ENCODE peak calls at places on chromosomes 5 and 9, in six cellular contexts. Q is SJCRH30, Z is endodermal cell, G is lower lobe of right lung, D is MM.1S, Y is A673. T is an unnamed sample.

GRCh38 chr5:124652892-124653441 is 93.5 kb downstream of the ZNF608 start:
- DNase-seq in Q (no peak), Z (no peak), G (no peak), D (no peak), Y (no peak), T (no peak)

GRCh38 chr5:135386886-135387628 is 12.0 kb downstream of the MACROH2A1 start:
- DNase-seq in Q (peak; percentile 39), Z (no peak), G (peak; percentile 61), D (no peak), Y (peak; percentile 59), T (no peak)

GRCh38 chr9:87592554-87593394 is 95.1 kb downstream of the DAPK1 start:
- DNase-seq in Q (peak; percentile 62), Z (no peak), G (peak; percentile 65), D (no peak), Y (no peak), T (peak; percentile 75)

GRCh38 chr5:143056792-143057579 is 286.8 kb downstream of the ARHGAP26 start:
- DNase-seq in Q (no peak), Z (no peak), G (no peak), D (no peak), Y (no peak), T (no peak)

GRCh38 chr5:168472329-168472728 is 13.9 kb upstream of the RARS1 start:
- DNase-seq in Q (peak; percentile 88), Z (no peak), G (no peak), D (no peak), Y (peak; percentile 45), T (no peak)

GRCh38 chr5:75510417-75510835 is 1.0 kb downstream of the CERT1 start:
- DNase-seq in Q (no peak), Z (no peak), G (no peak), D (no peak), Y (no peak), T (no peak)

GRCh38 chr9:107467416-107467815 is 22.2 kb downstream of the KLF4 start:
- DNase-seq in Q (no peak), Z (no peak), G (no peak), D (no peak), Y (no peak), T (no peak)

GRCh38 chr5:163893301-163893700 is 387.9 kb downstream of the MAT2B start:
- DNase-seq in Q (no peak), Z (no peak), G (no peak), D (no peak), Y (no peak), T (no peak)

GRCh38 chr5:1064383-1065142 is 47.3 kb downstream of the SLC12A7 start:
- DNase-seq in Q (no peak), Z (no peak), G (no peak), D (no peak), Y (no peak), T (no peak)

GRCh38 chr5:16596541-16596940 is 20.3 kb downstream of the RETREG1 start:
- DNase-seq in Q (no peak), Z (no peak), G (no peak), D (no peak), Y (no peak), T (no peak)

DNA sequence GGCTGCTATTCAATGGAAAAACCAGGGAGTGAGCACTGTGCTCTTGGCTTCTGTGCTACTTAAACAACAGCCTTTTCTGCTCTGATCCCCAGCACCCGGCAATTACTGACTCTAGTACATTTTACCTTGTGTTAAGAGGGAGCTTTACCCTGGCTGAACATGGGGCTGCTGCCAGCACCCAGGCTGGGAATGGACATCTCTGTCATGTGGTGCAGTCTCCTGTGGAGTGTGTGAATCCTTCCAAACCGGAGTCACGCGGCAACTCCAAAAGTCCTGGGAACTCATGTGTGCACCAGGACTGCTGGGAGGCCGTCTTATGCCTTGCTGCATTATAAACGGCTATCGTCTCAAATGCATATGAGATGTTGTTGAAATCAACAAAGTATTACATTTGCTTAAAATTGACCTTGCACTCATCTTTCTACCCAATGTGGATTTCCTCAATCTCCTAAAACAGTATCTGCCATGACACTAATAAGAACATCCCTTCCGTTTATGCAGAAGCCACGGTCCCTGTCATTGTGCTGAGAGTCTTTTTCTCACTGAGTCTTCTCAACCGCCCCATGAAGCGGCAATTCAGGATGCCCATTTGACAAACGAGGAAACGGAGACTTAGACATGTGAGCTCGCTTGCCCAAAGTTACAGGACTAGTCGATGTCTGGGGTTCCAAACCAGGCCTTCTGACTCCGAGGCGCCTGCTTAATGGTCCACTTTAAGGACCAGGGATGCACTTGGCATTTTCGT is 884 bp upstream of the GSN start:
- DNase-seq in Q (no peak), Z (peak; percentile 50), G (no peak), D (no peak), Y (no peak), T (no peak)
- H3K4me1 ChIP-seq in Q (peaks cover 17% of the 10 kb centered on the region), Z (peaks cover 12% of the 10 kb centered on the region), G (peaks cover 44% of the 10 kb centered on the region), D (no peaks in the 10 kb centered on the region), Y (peaks cover 28% of the 10 kb centered on the region), T (peaks cover 2% of the 10 kb centered on the region)

DNA sequence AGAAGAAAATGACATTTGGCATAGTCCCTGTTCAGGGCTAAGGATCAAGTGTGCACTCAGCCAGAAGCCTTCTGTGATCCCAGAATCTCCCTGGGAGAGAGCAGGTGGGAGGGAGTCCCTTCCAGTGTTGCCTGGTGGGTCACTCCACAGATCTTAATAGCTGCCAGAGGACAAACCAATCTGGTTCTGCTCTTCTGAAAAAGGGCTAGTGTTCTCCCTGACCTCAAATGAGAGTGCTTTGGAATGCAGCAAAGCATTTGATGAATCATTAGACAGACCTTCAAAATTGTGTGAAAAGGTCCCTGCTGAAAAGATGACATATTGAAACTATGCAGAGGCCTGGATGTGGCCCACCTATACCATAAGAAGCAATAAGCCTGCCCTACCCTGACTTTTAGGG is 339.7 kb downstream of the TMEM232 start:
- DNase-seq in Q (peak; percentile 13), Z (no peak), G (no peak), D (no peak), Y (no peak), T (no peak)
- H3K27ac ChIP-seq in Q (no peak overlapping the region), Z (no peak overlapping the region), G (no peak overlapping the region), D (no peak overlapping the region), Y (no peak overlapping the region), T (no peak overlapping the region)

GRCh38 chr9:108789742-108790141 is 66.0 kb downstream of the ACTL7B start:
- DNase-seq in Q (no peak), Z (no peak), G (no peak), D (no peak), Y (no peak), T (no peak)

GRCh38 chr9:108786322-108786721 is 69.5 kb downstream of the ACTL7B start:
- DNase-seq in Q (no peak), Z (no peak), G (no peak), D (no peak), Y (peak; percentile 16), T (no peak)

GRCh38 chr9:108787664-108788048 is 68.1 kb downstream of the ACTL7B start:
- DNase-seq in Q (no peak), Z (no peak), G (no peak), D (no peak), Y (no peak), T (no peak)

GRCh38 chr9:108784998-108785397 is 70.8 kb downstream of the ACTL7B start:
- DNase-seq in Q (no peak), Z (no peak), G (no peak), D (no peak), Y (no peak), T (no peak)

GRCh38 chr9:108786756-108787663 is 68.8 kb downstream of the ACTL7B start:
- DNase-seq in Q (no peak), Z (no peak), G (no peak), D (no peak), Y (peak; percentile 85), T (no peak)
- H3K4me3 ChIP-seq in Q (no peak overlapping the region), Z (no peak overlapping the region), G (no peak overlapping the region), D (no peak overlapping the region), Y (no peak overlapping the region), T (no peak overlapping the region)

DNA sequence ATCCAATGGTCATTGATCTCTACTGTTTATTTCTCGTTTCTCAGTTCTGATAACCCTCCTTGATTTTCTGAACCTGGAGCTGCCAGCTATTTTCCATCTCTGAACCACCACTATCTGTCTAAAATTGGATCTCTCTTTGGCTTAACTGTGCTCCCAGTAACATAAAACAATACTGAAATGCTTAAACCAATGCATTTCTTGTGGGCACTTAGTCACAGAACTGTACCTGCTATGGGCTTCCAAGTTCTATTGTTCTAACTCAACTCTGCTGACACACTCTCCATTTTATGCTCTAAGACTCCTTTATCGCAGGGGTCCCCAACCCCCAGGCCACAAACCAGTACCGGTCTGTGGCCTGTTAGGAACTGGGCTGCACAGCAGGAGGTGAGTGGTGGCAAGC is 120.6 kb downstream of the LHFPL2 start:
- DNase-seq in Q (no peak), Z (no peak), G (no peak), D (no peak), Y (no peak), T (no peak)
- H3K4me1 ChIP-seq in Q (no peaks in the 10 kb centered on the region), Z (peaks cover 29% of the 10 kb centered on the region), G (peaks cover 59% of the 10 kb centered on the region), D (no peaks in the 10 kb centered on the region), Y (no peaks in the 10 kb centered on the region), T (peaks cover 9% of the 10 kb centered on the region)

GRCh38 chr5:150121448-150122157 is 34.0 kb downstream of the PDGFRB start:
- DNase-seq in Q (no peak), Z (peak; percentile 25), G (no peak), D (no peak), Y (no peak), T (no peak)
- H3K27ac ChIP-seq in Q (no peak overlapping the region), Z (no peak overlapping the region), G (no peak overlapping the region), D (no peak overlapping the region), Y (no peak overlapping the region), T (no peak overlapping the region)

T was measured in aorta.